ENCODE peak calls at places on chromosomes 16 and 17, in nine cellular contexts. Z, W, V, T, N, B, H, C and X are unnamed samples. For H3K27me3, the result is how much of the 10 kb centered on the place peaks cover.

GRCh38 chr17:77501751-77502625 is 361.2 kb downstream of the SEC14L1 start:
- DNase-seq in Z (no peak), W (no peak), V (peak), T (no peak), N (no peak), B (no peak), H (no peak), C (no peak), X (no peak)

GRCh38 chr16:4176794-4177438 is 60.7 kb upstream of the ADCY9 start:
- DNase-seq in Z (no peak), W (peak), V (no peak), T (no peak), N (peak), B (no peak), H (no peak), C (peak), X (no peak)

GRCh38 chr16:26614102-26614864 is 452.4 kb upstream of the C16orf82 start:
- DNase-seq in Z (no peak), W (peak), V (no peak), T (no peak), N (no peak), B (no peak), H (no peak), C (no peak), X (peak)

GRCh38 chr16:89593841-89594240 is 18.3 kb downstream of the CPNE7 start:
- DNase-seq in Z (no peak), W (no peak), V (peak), T (no peak), N (no peak), B (no peak), H (no peak), C (no peak), X (no peak)

GRCh38 chr17:14197582-14197981 is 39.1 kb downstream of the CDRT15 start:
- DNase-seq in Z (peak), W (no peak), V (peak), T (no peak), N (no peak), B (no peak), H (no peak), C (no peak), X (no peak)

GRCh38 chr17:51741447-51741846 is 417.1 kb downstream of the CA10 start:
- DNase-seq in Z (no peak), W (no peak), V (no peak), T (no peak), N (no peak), B (no peak), H (no peak), C (no peak), X (no peak)

GRCh38 chr17:69267219-69267618 is 38.6 kb upstream of the ABCA10 start:
- DNase-seq in Z (no peak), W (no peak), V (no peak), T (no peak), N (no peak), B (no peak), H (no peak), C (no peak), X (no peak)

GRCh38 chr17:57570740-57571344 is 174.3 kb downstream of the CCDC182 start:
- DNase-seq in Z (no peak), W (no peak), V (no peak), T (no peak), N (no peak), B (no peak), H (no peak), C (no peak), X (peak)

GRCh38 chr17:62840871-62841270 is 32.8 kb upstream of the MARCHF10 start:
- DNase-seq in Z (no peak), W (no peak), V (no peak), T (no peak), N (no peak), B (no peak), H (no peak), C (no peak), X (no peak)

GRCh38 chr17:70110443-70110880 is 35.4 kb downstream of the KCNJ16 start:
- DNase-seq in Z (no peak), W (no peak), V (no peak), T (no peak), N (peak), B (no peak), H (no peak), C (peak), X (no peak)

GRCh38 chr16:11076259-11077018 is 132.1 kb downstream of the CLEC16A start:
- DNase-seq in Z (no peak), W (no peak), V (no peak), T (no peak), N (peak), B (no peak), H (no peak), C (no peak), X (no peak)

GRCh38 chr16:3281222-3281621 is 2.1 kb upstream of the ZNF263 start:
- DNase-seq in Z (no peak), W (no peak), V (no peak), T (no peak), N (no peak), B (no peak), H (no peak), C (no peak), X (no peak)

GRCh38 chr17:64060331-64060730 is 39.9 kb upstream of the ICAM2 start:
- DNase-seq in Z (no peak), W (peak), V (no peak), T (no peak), N (no peak), B (no peak), H (no peak), C (no peak), X (no peak)

DNA sequence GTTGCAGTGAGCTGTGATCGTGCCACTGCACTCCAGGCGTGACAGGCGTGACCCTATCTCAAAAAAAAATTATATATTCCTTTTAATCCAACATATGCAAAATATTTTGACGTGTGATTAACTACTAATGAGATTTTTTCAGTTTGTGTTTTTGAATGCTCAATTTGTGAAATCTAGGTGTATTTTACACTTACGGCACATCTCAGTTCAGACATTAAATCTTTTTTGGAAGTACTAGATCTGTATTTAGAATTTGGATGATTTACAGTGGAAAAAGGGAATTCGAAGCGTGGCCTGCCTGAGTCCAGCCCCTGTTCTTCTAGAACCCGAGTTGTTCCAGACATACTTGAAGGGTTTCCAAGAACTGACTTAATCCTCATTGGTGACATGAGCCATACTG is 26.9 kb downstream of the LLGL2 start:
- DNase-seq in Z (no peak), W (no peak), V (no peak), T (no peak), N (no peak), B (no peak), H (no peak), C (no peak), X (no peak)
- H3K27me3 ChIP-seq in Z (under half), W (under half), V (under half), T (under half), N (under half), B (under half), H (under half), C (under half), X (under half)

DNA sequence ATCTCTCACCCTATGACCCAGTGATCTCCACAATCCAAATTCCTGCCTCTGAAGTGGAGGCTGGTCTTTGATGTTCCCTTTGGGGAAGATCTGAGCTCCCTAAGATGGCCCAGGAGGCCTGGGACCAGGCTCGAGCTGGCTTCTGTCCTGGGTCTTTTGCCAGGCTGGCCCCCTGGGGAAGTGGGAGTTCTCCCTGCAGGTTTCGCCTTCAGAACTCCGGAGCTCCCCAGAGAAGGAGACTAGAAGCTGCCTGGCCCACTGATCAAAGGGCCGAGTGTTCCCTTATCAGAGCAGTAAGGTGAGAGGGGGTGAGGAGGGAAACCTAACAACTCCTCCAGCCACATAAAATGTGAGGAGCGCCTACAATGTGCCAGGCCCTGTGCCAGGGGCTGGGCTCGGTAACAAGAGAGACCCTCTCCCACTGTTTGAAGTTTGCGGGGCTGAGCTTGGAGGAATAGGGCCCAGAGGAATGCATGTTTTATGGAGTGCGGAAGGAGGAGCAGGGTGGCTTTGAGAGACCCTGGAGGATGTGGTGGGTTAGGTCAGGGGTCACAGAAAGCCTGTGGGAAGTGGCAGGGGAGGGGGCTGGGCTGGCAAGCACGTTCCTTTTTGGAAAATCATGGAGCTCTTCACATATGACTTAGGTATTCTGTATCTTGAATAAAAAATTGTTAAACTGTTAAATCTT is 147.2 kb downstream of the IRF8 start:
- DNase-seq in Z (no peak), W (peak), V (no peak), T (no peak), N (no peak), B (no peak), H (no peak), C (no peak), X (no peak)
- H3K27me3 ChIP-seq in Z (under half), W (under half), V (under half), T (under half), N (half or more), B (half or more), H (under half), C (under half), X (under half)

DNA sequence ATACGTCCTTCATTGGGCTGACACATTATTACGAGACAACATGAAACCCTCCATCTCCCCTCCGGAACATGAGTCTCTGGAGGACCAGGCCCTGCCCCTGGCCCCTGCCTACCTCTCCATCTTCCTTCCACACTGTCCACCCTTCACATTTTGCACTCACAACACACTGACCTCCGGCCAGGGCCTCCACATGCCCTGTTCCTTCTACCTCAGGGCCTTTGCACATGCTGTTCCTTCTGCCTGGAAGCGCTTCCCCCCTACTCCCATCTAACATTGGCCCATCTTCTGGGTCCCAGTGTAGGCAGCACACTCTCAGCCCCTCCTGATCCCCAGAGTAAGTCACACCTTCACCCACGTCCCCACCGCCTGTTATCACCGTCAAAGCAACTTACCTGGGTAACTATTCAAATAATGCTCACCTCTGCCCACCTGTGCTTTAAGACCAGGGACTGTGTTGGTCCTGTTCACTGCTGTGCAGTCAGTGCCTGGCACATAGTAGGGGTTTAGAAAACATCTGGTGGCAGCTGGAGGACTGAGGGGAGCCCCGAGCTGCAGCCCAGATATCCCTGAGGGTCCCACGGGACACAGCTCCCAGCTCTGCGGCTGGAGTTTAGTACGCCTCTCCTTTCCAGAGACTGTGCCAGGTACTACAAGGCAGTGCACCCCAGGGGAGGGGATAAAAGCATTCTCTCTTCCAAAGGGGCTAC is 27.2 kb downstream of the RPH3AL start:
- DNase-seq in Z (no peak), W (no peak), V (no peak), T (no peak), N (no peak), B (no peak), H (no peak), C (no peak), X (no peak)
- H3K27me3 ChIP-seq in Z (under half), W (under half), V (under half), T (under half), N (under half), B (under half), H (under half), C (under half), X (under half)

GRCh38 chr16:80935691-80936090 is 71.0 kb downstream of the CMC2 start:
- DNase-seq in Z (no peak), W (no peak), V (no peak), T (no peak), N (no peak), B (no peak), H (no peak), C (no peak), X (peak)

GRCh38 chr16:80931661-80931984 is 75.1 kb downstream of the CMC2 start:
- DNase-seq in Z (no peak), W (no peak), V (no peak), T (no peak), N (no peak), B (no peak), H (no peak), C (no peak), X (no peak)

GRCh38 chr16:80932725-80933124 is 74.0 kb downstream of the CMC2 start:
- DNase-seq in Z (peak), W (no peak), V (no peak), T (peak), N (peak), B (peak), H (no peak), C (peak), X (peak)

GRCh38 chr16:80936410-80936809 is 70.3 kb downstream of the CMC2 start:
- DNase-seq in Z (no peak), W (no peak), V (no peak), T (no peak), N (peak), B (no peak), H (no peak), C (peak), X (no peak)

GRCh38 chr16:80931985-80932720 is 74.5 kb downstream of the CMC2 start:
- DNase-seq in Z (peak), W (peak), V (no peak), T (peak), N (peak), B (peak), H (peak), C (peak), X (peak)
- H3K27me3 ChIP-seq in Z (under half), W (under half), V (under half), T (under half), N (under half), B (under half), H (under half), C (under half), X (under half)

GRCh38 chr16:87535457-87535854 is 42.6 kb upstream of the ZCCHC14 start:
- DNase-seq in Z (no peak), W (no peak), V (no peak), T (no peak), N (no peak), B (no peak), H (no peak), C (no peak), X (no peak)

GRCh38 chr16:87534030-87534653 is 41.3 kb upstream of the ZCCHC14 start:
- DNase-seq in Z (no peak), W (no peak), V (no peak), T (no peak), N (peak), B (no peak), H (no peak), C (no peak), X (no peak)

GRCh38 chr16:87536795-87537142 is 43.9 kb upstream of the ZCCHC14 start:
- DNase-seq in Z (no peak), W (no peak), V (no peak), T (no peak), N (no peak), B (no peak), H (no peak), C (no peak), X (no peak)

GRCh38 chr16:87534751-87535150 is 41.9 kb upstream of the ZCCHC14 start:
- DNase-seq in Z (no peak), W (no peak), V (no peak), T (no peak), N (no peak), B (no peak), H (no peak), C (no peak), X (no peak)

DNA sequence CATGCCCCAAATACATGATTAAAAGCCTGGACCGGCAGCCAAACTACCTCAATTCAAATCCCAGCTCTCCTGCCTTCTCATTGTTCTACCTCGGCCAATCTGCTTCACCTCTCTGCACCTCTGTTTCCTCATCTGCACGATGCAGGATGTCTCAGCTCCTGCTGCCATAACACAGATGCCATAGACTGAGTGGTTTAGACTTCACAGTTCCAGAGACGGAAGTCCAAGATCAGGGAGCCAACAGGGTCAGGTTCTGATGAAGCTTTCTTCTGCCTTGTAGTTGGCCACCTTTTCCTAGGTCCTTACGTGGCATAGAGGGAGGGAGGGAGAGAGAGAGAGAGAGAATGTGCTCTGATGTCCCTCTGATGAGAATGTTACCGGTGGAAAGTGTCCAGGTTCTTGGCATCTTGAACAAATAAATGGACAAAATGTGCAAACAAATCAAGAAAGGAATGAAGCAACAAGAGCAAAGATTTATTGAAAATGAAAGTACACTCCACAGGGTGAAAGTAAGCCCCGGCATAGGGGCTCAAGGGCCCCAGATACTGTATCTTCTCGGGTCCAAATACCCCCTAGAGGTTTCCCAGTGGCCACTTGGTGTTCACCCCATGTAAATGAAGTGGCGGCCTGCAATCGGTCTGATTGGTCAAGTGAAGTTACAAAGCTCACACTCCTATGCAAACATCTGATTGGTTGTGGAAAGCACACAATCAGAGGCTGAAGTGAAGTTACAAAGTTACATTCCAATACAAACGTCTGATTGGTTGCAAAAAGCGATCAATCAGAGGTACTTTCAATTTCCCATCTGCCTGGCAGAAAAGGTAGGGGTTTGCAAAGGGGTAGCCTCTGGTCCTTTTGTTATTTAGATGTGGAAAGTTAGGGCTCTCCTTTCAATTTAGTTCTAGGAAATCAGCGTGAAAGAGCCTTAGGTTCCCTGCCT is 43.3 kb upstream of the ZCCHC14 start:
- DNase-seq in Z (no peak), W (no peak), V (no peak), T (no peak), N (no peak), B (no peak), H (no peak), C (no peak), X (no peak)
- H3K27me3 ChIP-seq in Z (under half), W (under half), V (under half), T (under half), N (under half), B (under half), H (under half), C (under half), X (under half)

DNA sequence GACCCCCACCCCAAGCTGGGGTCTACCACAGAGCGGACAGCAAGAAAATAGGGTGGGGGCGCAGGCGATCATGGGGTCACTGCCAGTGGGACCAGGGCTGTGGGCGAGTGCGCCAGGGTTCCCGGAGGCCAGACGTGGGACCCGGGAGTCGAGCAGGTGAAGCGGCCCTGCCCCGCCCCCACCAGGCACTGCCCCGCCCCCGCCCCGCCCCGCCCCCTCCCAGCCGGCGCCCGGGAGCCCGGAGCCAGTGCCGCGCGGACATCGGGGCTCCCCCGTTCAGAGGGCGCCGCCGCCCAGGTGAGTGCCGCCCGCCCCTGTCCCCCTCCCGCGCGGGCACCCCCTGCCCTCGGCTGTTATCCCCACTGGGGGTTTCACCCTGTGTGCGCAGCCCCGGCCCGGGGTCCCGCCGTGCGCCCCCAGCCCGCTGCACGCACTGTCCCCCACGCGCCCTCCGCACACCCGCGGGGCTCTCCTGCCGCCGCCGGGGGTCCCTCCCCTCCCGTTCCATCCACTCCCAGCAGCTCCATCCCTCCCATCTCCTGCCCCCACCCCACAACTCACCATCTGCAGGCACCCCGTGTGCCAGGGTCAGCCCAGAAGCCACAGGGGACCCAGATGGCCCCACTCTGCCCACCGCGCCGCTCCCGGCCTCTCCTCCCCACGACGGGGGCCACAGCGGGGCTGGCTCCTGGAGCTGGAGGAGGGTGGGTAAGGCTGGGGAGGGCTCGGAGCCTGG is at the start of gene SSTR5:
- DNase-seq in Z (no peak), W (no peak), V (no peak), T (no peak), N (no peak), B (no peak), H (no peak), C (no peak), X (no peak)
- H3K27me3 ChIP-seq in Z (half or more), W (under half), V (under half), T (under half), N (half or more), B (half or more), H (under half), C (under half), X (under half)

GRCh38 chr16:86511317-86512161 is 1.2 kb downstream of the FOXF1 start:
- DNase-seq in Z (no peak), W (peak), V (no peak), T (no peak), N (peak), B (no peak), H (peak), C (no peak), X (no peak)
- H3K27me3 ChIP-seq in Z (half or more), W (half or more), V (under half), T (under half), N (under half), B (half or more), H (half or more), C (half or more), X (under half)

GRCh38 chr16:57803413-57803990 is 1.2 kb upstream of the KIFC3 start:
- DNase-seq in Z (no peak), W (peak), V (no peak), T (no peak), N (no peak), B (peak), H (no peak), C (peak), X (no peak)
- H3K27me3 ChIP-seq in Z (under half), W (under half), V (under half), T (under half), N (under half), B (under half), H (under half), C (under half), X (under half)

DNA sequence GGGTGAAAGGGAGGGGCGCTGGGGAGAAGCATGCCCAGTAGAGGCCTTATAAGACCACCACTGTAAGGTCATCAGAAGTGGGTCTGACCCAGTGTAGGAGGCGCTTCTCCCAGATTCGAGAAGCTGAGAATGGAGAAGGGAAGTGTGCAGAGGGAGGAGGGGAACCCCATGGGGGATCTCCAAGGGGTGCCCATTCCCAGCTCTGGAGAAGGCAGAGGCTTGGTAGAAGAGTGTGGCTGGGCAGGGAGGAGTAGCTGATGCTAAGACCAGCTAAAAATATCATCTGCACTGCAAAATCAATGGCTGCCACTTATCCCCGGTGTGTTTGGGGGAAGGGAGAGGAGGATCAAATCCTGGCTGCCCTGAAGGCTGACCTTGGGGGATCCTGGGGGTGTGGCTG is 7.2 kb downstream of the NGFR start:
- DNase-seq in Z (no peak), W (no peak), V (no peak), T (no peak), N (no peak), B (no peak), H (no peak), C (no peak), X (no peak)
- H3K27me3 ChIP-seq in Z (half or more), W (under half), V (under half), T (under half), N (half or more), B (half or more), H (under half), C (under half), X (under half)